ENCODE peak calls at places on chromosome 19, in ten cellular contexts. W is neuronal stem cell; R is coronary artery; I is adipocyte; F is brain microvascular endothelial cell; V is thoracic aorta; H is CD8-positive, alpha-beta memory T cell; Q is uterus; C is retinal pigment epithelial cell; L is testis. M is an unnamed sample.

GRCh38 chr19:57016076-57016475 is 103.7 kb upstream of the USP29 start:
- DNase-seq in L (no peak), W (no peak), C (no peak), Q (peak), R (peak), V (no peak), I (no peak), F (no peak), H (no peak), M (no peak)

GRCh38 chr19:12838182-12838890 is at the start of gene MAST1:
- DNase-seq in R (no peak), C (no peak), V (no peak), L (peak), Q (no peak), H (peak), W (no peak), F (no peak), I (peak), M (no peak)

GRCh38 chr19:22784051-22784450 is at the start of gene ZNF99:
- DNase-seq in I (no peak), V (peak), L (peak), C (no peak), F (no peak), H (no peak), W (no peak), Q (peak), R (peak), M (no peak)

GRCh38 chr19:33311326-33311682 is 9.0 kb upstream of the CEBPA start:
- DNase-seq in I (no peak), H (no peak), R (no peak), Q (no peak), W (no peak), F (no peak), C (no peak), L (no peak), V (no peak), M (no peak)

GRCh38 chr19:33508941-33509614 is 12.5 kb downstream of the PEPD start:
- DNase-seq in V (no peak), R (no peak), C (peak), F (no peak), W (no peak), Q (no peak), L (no peak), H (no peak), I (peak), M (no peak)

GRCh38 chr19:24046550-24046949 is 40.4 kb upstream of the ZNF254 start:
- DNase-seq in C (no peak), I (no peak), W (no peak), V (no peak), R (no peak), H (no peak), F (no peak), Q (no peak), L (no peak), M (no peak)

GRCh38 chr19:54029930-54030490 is 33.7 kb downstream of the VSTM1 start:
- DNase-seq in Q (peak), L (peak), F (peak), H (peak), C (no peak), V (no peak), W (peak), I (peak), R (no peak), M (no peak)

GRCh38 chr19:8487137-8487851 is 15.1 kb downstream of the PRAM1 start:
- DNase-seq in F (no peak), H (peak), W (no peak), Q (no peak), L (peak), I (no peak), V (no peak), C (no peak), R (no peak), M (no peak)

GRCh38 chr19:56838930-56839664 is 1.4 kb downstream of the PEG3 start:
- DNase-seq in L (peak), F (peak), I (peak), H (no peak), Q (peak), W (peak), R (peak), C (peak), V (peak), M (peak)

GRCh38 chr19:1445185-1445931 is 4.6 kb upstream of the APC2 start:
- DNase-seq in V (no peak), R (no peak), Q (peak), I (peak), H (peak), F (peak), C (no peak), W (peak), L (peak), M (no peak)

GRCh38 chr19:43779147-43779819 is 1.5 kb downstream of the KCNN4 start:
- DNase-seq in C (no peak), H (no peak), F (no peak), R (no peak), W (no peak), I (no peak), L (no peak), V (no peak), Q (no peak), M (no peak)

GRCh38 chr19:23527797-23528196 is 132.5 kb upstream of the ZNF91 start:
- DNase-seq in R (no peak), H (no peak), I (no peak), F (no peak), C (no peak), Q (no peak), L (no peak), W (no peak), V (no peak), M (no peak)

GRCh38 chr19:15812059-15812722 is 3.3 kb downstream of the OR10H1 start:
- DNase-seq in W (no peak), L (peak), C (no peak), F (no peak), V (no peak), Q (no peak), H (no peak), I (peak), R (no peak), M (no peak)

GRCh38 chr19:41431426-41432386 is 4.5 kb upstream of the B3GNT8 start:
- DNase-seq in I (peak), C (no peak), H (no peak), W (no peak), Q (no peak), L (peak), F (peak), V (no peak), R (no peak), M (no peak)

GRCh38 chr19:15161028-15161984 is 39.5 kb downstream of the NOTCH3 start:
- DNase-seq in L (peak), F (no peak), H (no peak), V (no peak), Q (no peak), I (no peak), W (no peak), C (no peak), R (no peak), M (no peak)

GRCh38 chr19:12779162-12779993 is 4.0 kb upstream of the HOOK2 start:
- DNase-seq in L (peak), V (no peak), R (peak), Q (peak), F (peak), I (peak), C (no peak), W (no peak), H (no peak), M (no peak)

GRCh38 chr19:36488816-36489138 is 584 bp downstream of the ZNF566 start:
- DNase-seq in V (no peak), R (peak), H (no peak), F (peak), W (no peak), I (peak), L (peak), C (no peak), Q (no peak), M (no peak)

GRCh38 chr19:36111200-36111539 is 227 bp downstream of the OVOL3 start:
- DNase-seq in L (no peak), C (no peak), H (no peak), Q (no peak), R (no peak), I (no peak), V (no peak), W (no peak), F (no peak), M (no peak)

GRCh38 chr19:34990578-34991192 is 9.4 kb upstream of the GRAMD1A start:
- DNase-seq in I (no peak), V (no peak), F (no peak), H (no peak), L (no peak), Q (no peak), W (no peak), R (no peak), C (no peak), M (no peak)

GRCh38 chr19:18672606-18673337 is 10.7 kb upstream of the CRTC1 start:
- DNase-seq in R (no peak), Q (no peak), C (no peak), W (no peak), L (no peak), V (no peak), H (no peak), F (no peak), I (peak), M (no peak)

GRCh38 chr19:30214651-30215051 is 157.5 kb upstream of the ZNF536 start:
- DNase-seq in V (no peak), C (no peak), L (no peak), F (no peak), H (no peak), R (no peak), W (no peak), Q (no peak), I (no peak), M (no peak)

GRCh38 chr19:18737337-18737953 is 53.7 kb downstream of the COMP start:
- DNase-seq in Q (no peak), W (no peak), C (no peak), H (no peak), F (no peak), V (no peak), R (no peak), I (no peak), L (peak), M (no peak)

GRCh38 chr19:33429891-33430673 is 56.6 kb downstream of the CEBPG start:
- DNase-seq in R (no peak), W (no peak), C (no peak), F (no peak), I (no peak), Q (no peak), H (peak), L (no peak), V (no peak), M (no peak)

GRCh38 chr19:821976-822773 is 420 bp upstream of the PLPPR3 start:
- DNase-seq in L (no peak), V (no peak), W (peak), R (no peak), C (no peak), I (peak), F (no peak), Q (no peak), H (no peak), M (no peak)

GRCh38 chr19:42563352-42564210 is 31.1 kb downstream of the CEACAM8 start:
- DNase-seq in H (no peak), I (peak), L (peak), C (no peak), F (peak), V (no peak), Q (no peak), R (no peak), W (peak), M (no peak)

GRCh38 chr19:17303940-17304267 is 679 bp upstream of the ABHD8 start:
- DNase-seq in H (no peak), C (no peak), Q (peak), V (no peak), R (no peak), L (no peak), I (no peak), F (no peak), W (no peak), M (no peak)

GRCh38 chr19:57560049-57560491 is 407 bp upstream of the ZNF550 start:
- DNase-seq in I (peak), L (no peak), C (no peak), Q (peak), R (no peak), V (no peak), F (peak), W (no peak), H (no peak), M (no peak)

GRCh38 chr19:10104665-10105221 is 1.4 kb upstream of the PPAN start:
- DNase-seq in V (no peak), W (no peak), F (no peak), Q (no peak), H (peak), C (no peak), L (no peak), I (no peak), R (no peak), M (no peak)

GRCh38 chr19:8161135-8161646 is 11.8 kb upstream of the FBN3 start:
- DNase-seq in C (no peak), V (no peak), L (peak), F (peak), W (no peak), R (no peak), Q (no peak), I (no peak), H (no peak), M (no peak)

GRCh38 chr19:10113592-10113963 is 2.1 kb downstream of the P2RY11 start:
- DNase-seq in C (no peak), W (no peak), V (no peak), Q (no peak), F (no peak), L (no peak), I (no peak), R (no peak), H (no peak), M (no peak)

GRCh38 chr19:18294467-18294864 is 13.0 kb upstream of the JUND start:
- DNase-seq in C (no peak), F (no peak), V (no peak), H (peak), I (no peak), Q (no peak), W (no peak), R (no peak), L (no peak), M (no peak)

GRCh38 chr19:49489601-49490167 is 2.3 kb downstream of the RPL13A start:
- DNase-seq in W (no peak), L (no peak), I (no peak), C (no peak), V (no peak), R (no peak), H (no peak), Q (no peak), F (no peak), M (no peak)

GRCh38 chr19:50549059-50549926 is 18.9 kb downstream of the LRRC4B start:
- DNase-seq in L (no peak), Q (no peak), W (no peak), I (no peak), R (no peak), F (no peak), C (no peak), H (no peak), V (no peak), M (no peak)

GRCh38 chr19:4830332-4830731 is 1.2 kb downstream of the TICAM1 start:
- DNase-seq in V (no peak), F (no peak), R (no peak), C (no peak), L (no peak), I (no peak), Q (no peak), H (no peak), W (no peak), M (no peak)
- H3K4me3 ChIP-seq in V (peak), F (peak), R (peak), C (no peak), L (no peak), I (peak), Q (no peak), H (peak), W (no peak), M (peak)

DNA sequence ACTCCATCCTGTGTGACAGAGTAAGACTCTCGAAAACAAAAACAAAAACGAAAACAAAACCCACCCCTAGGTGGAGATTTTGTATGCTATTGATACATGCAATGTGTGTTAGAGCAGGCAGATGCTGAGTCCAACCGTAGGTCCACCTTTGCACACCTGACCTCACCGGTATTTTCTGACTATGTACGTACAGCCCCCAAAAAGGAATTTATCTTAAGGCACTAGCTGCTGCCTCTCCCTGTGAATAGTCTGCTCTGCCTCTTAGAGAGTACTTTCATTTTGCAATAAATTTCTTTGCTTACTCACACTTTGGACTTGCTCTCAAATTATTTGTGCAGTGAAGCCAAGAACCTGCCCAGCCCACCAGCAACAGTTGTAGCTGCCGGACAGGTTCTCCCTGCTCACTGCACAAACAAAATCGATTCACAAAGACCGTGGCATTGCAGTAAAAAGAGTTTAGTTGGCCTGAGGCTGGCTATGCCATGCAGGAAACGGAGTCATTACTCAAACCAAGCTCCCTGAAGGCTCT is 8.2 kb upstream of the ZNF77 start:
- DNase-seq in L (no peak), R (no peak), H (no peak), I (peak), F (no peak), C (no peak), V (no peak), W (no peak), Q (no peak), M (peak)
- H3K4me3 ChIP-seq in L (no peak), R (no peak), H (no peak), I (peak), F (no peak), C (no peak), V (no peak), W (no peak), Q (no peak), M (no peak)

GRCh38 chr19:6273701-6274601 is 5.8 kb downstream of the MLLT1 start:
- DNase-seq in C (no peak), Q (peak), L (peak), V (peak), I (peak), F (peak), R (peak), W (no peak), H (no peak), M (peak)

GRCh38 chr19:6278051-6278450 is 1.7 kb downstream of the MLLT1 start:
- DNase-seq in W (no peak), F (no peak), R (no peak), I (no peak), L (no peak), Q (no peak), C (no peak), H (no peak), V (no peak), M (no peak)

GRCh38 chr19:6274756-6275155 is 5.0 kb downstream of the MLLT1 start:
- DNase-seq in V (no peak), W (no peak), Q (no peak), R (no peak), F (no peak), H (no peak), I (no peak), C (no peak), L (no peak), M (no peak)

GRCh38 chr19:6275170-6275744 is 4.5 kb downstream of the MLLT1 start:
- DNase-seq in V (no peak), L (no peak), I (no peak), H (no peak), C (no peak), F (no peak), Q (no peak), W (no peak), R (no peak), M (no peak)

GRCh38 chr19:6276447-6276846 is 3.3 kb downstream of the MLLT1 start:
- DNase-seq in C (no peak), V (peak), L (no peak), F (peak), H (no peak), W (no peak), Q (peak), R (no peak), I (peak), M (no peak)
- H3K4me3 ChIP-seq in C (no peak), V (peak), L (no peak), F (no peak), H (no peak), W (no peak), Q (no peak), R (no peak), I (peak), M (no peak)

DNA sequence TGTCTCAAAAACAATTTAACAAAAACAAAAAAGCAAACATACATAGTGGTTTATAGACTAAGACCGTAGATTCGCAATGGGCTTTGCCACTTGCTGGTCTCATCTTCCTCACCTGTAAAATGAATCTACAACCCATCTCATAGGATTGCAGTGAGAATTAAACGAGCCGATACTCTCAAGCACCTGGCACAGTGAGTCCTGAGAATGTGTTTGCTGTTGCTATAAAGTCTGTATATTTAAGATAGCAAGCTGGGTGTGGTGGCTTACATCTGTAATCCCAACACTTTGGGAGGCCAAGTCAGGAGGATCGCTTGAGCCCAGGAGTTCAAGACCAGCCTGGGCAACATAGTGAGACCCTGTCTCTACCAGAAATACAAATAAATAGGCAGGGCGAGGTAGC is 22.5 kb downstream of the EXOC3L2 start:
- DNase-seq in H (no peak), W (no peak), R (no peak), L (no peak), Q (no peak), F (no peak), I (no peak), C (no peak), V (no peak), M (no peak)
- H3K4me3 ChIP-seq in H (no peak), W (no peak), R (no peak), L (no peak), Q (no peak), F (no peak), I (no peak), C (no peak), V (no peak), M (no peak)

GRCh38 chr19:37931941-37932655 is 25.1 kb downstream of the SIPA1L3 start:
- DNase-seq in V (peak), C (peak), I (peak), H (no peak), L (peak), Q (no peak), R (no peak), W (peak), F (peak), M (peak)

GRCh38 chr19:37930416-37930815 is 23.4 kb downstream of the SIPA1L3 start:
- DNase-seq in C (no peak), L (no peak), H (no peak), F (peak), I (no peak), Q (no peak), V (no peak), W (no peak), R (no peak), M (no peak)

GRCh38 chr19:37933965-37934364 is 27.0 kb downstream of the SIPA1L3 start:
- DNase-seq in L (no peak), V (no peak), I (no peak), Q (no peak), C (no peak), W (no peak), H (no peak), F (peak), R (no peak), M (no peak)

GRCh38 chr19:37935341-37935740 is 28.3 kb downstream of the SIPA1L3 start:
- DNase-seq in C (no peak), H (no peak), Q (no peak), L (no peak), I (no peak), W (no peak), F (no peak), V (no peak), R (no peak), M (no peak)

GRCh38 chr19:37932985-37933953 is 26.3 kb downstream of the SIPA1L3 start:
- DNase-seq in C (no peak), L (no peak), I (peak), H (no peak), F (no peak), R (no peak), V (no peak), W (no peak), Q (no peak), M (peak)
- H3K4me3 ChIP-seq in C (peak), L (no peak), I (no peak), H (no peak), F (no peak), R (no peak), V (no peak), W (no peak), Q (no peak), M (peak)